ENCODE peak calls at places on chromosomes 12 and 14, in eight cellular contexts. B, O, U, W, X, Q, P and K are unnamed samples.

GRCh38 chr12:95877622-95878021 is 18.9 kb downstream of the SNRPF start:
- DNase-seq in B (no peak), O (no peak), U (no peak), W (no peak), X (no peak), Q (no peak), P (no peak), K (peak; percentile 29)

GRCh38 chr12:64796205-64796845 is 28.1 kb upstream of the TBC1D30 start:
- DNase-seq in B (peak; percentile 85), O (peak; percentile 96), U (peak; percentile 80), W (peak; percentile 66), X (peak; percentile 76), Q (no peak), P (peak; percentile 43), K (peak; percentile 93)

GRCh38 chr14:63493246-63493645 is 49.9 kb downstream of the PPP2R5E start:
- DNase-seq in B (no peak), O (peak; percentile 42), U (no peak), W (no peak), X (no peak), Q (no peak), P (no peak), K (peak; percentile 26)

GRCh38 chr12:75632452-75632851 is 121.0 kb upstream of the KRR1 start:
- DNase-seq in B (peak; percentile 70), O (no peak), U (peak; percentile 88), W (no peak), X (no peak), Q (no peak), P (no peak), K (peak; percentile 23)

GRCh38 chr14:82642425-82642824 is 1108.8 kb upstream of the SEL1L start:
- DNase-seq in B (peak; percentile 63), O (no peak), U (no peak), W (no peak), X (no peak), Q (no peak), P (no peak), K (no peak)

GRCh38 chr14:94545131-94545841 is 16.0 kb upstream of the SERPINA4 start:
- DNase-seq in B (no peak), O (no peak), U (no peak), W (no peak), X (no peak), Q (peak; percentile 12), P (no peak), K (no peak)

GRCh38 chr12:34391771-34392581 is 369.7 kb downstream of the ALG10 start:
- DNase-seq in B (no peak), O (no peak), U (no peak), W (no peak), X (no peak), Q (no peak), P (no peak), K (no peak)

GRCh38 chr12:65313704-65314317 is 35.3 kb downstream of the MSRB3 start:
- DNase-seq in B (peak; percentile 6), O (peak; percentile 30), U (no peak), W (no peak), X (peak; percentile 14), Q (no peak), P (no peak), K (peak; percentile 53)

GRCh38 chr12:54300732-54301427 is at the start of gene NFE2:
- DNase-seq in B (peak; percentile 43), O (peak; percentile 62), U (peak; percentile 21), W (peak; percentile 61), X (peak; percentile 76), Q (no peak), P (peak; percentile 18), K (peak; percentile 60)

GRCh38 chr12:87866602-87867292 is 162.5 kb downstream of the C12orf50 start:
- DNase-seq in B (no peak), O (peak; percentile 27), U (peak; percentile 5), W (peak; percentile 14), X (peak; percentile 24), Q (no peak), P (no peak), K (peak; percentile 50)

GRCh38 chr12:57844725-57845477 is 1.6 kb downstream of the CTDSP2 start:
- DNase-seq in B (no peak), O (no peak), U (no peak), W (peak; percentile 37), X (peak; percentile 90), Q (peak; percentile 65), P (no peak), K (no peak)

GRCh38 chr14:26870722-26871121 is 272.9 kb upstream of the NOVA1 start:
- DNase-seq in B (no peak), O (no peak), U (no peak), W (no peak), X (no peak), Q (no peak), P (no peak), K (no peak)

GRCh38 chr14:90720336-90720735 is 95.9 kb downstream of the TTC7B start:
- DNase-seq in B (no peak), O (no peak), U (no peak), W (no peak), X (no peak), Q (peak; percentile 4), P (no peak), K (no peak)

GRCh38 chr12:19382111-19382526 is 57.2 kb upstream of the AEBP2 start:
- DNase-seq in B (no peak), O (no peak), U (no peak), W (no peak), X (peak; percentile 82), Q (no peak), P (peak; percentile 1), K (peak; percentile 87)

GRCh38 chr14:104112609-104113571 is 25.5 kb upstream of the KIF26A start:
- DNase-seq in B (no peak), O (no peak), U (no peak), W (no peak), X (no peak), Q (no peak), P (no peak), K (no peak)

GRCh38 chr12:84413656-84414055 is 498.9 kb downstream of the SLC6A15 start:
- DNase-seq in B (no peak), O (no peak), U (no peak), W (no peak), X (no peak), Q (no peak), P (no peak), K (no peak)

GRCh38 chr14:89540830-89541470 is 123.9 kb upstream of the FOXN3 start:
- DNase-seq in B (no peak), O (no peak), U (no peak), W (no peak), X (peak; percentile 19), Q (no peak), P (no peak), K (peak; percentile 82)